ENCODE peak calls at places on chromosomes 13 and 19, in four cellular contexts. N is hypothalamus, V is M059J, Q is HuH-7.5. X is an unnamed sample.

GRCh38 chr13:33349996-33350826 is 64.7 kb upstream of the STARD13 start:
- DNase-seq in N (peak; percentile 33), V (peak; percentile 40), Q (no peak), X (no peak)

GRCh38 chr19:55473613-55474012 is 2.8 kb upstream of the ZNF628 start:
- DNase-seq in N (no peak), V (peak; percentile 86), Q (no peak), X (no peak)

GRCh38 chr13:95535243-95535642 is 17.3 kb upstream of the CLDN10 start:
- DNase-seq in N (no peak), V (peak; percentile 94), Q (no peak), X (no peak)

GRCh38 chr19:16447015-16447384 is 24.8 kb downstream of the EPS15L1 start:
- DNase-seq in N (no peak), V (peak; percentile 48), Q (peak; percentile 83), X (no peak)

GRCh38 chr13:103573446-103573845 is 507.2 kb upstream of the SLC10A2 start:
- DNase-seq in N (no peak), V (no peak), Q (no peak), X (no peak)

GRCh38 chr19:18093439-18094161 is 4.0 kb upstream of the MAST3 start:
- DNase-seq in N (no peak), V (peak; percentile 71), Q (no peak), X (no peak)

GRCh38 chr19:39558623-39559117 is 18.7 kb upstream of the EID2 start:
- DNase-seq in N (no peak), V (no peak), Q (no peak), X (no peak)

GRCh38 chr19:1624458-1624857 is 19.2 kb upstream of the UQCR11 start:
- DNase-seq in N (peak; percentile 16), V (peak; percentile 14), Q (peak; percentile 82), X (peak; percentile 40)

GRCh38 chr13:21557995-21558394 is 46.0 kb downstream of the MICU2 start:
- DNase-seq in N (no peak), V (peak; percentile 26), Q (no peak), X (no peak)